ENCODE peak calls at places on chromosome 17, in four cellular contexts. One of them, this sample, is unnamed.

GRCh38 chr17:77107506-77108433 is 33.0 kb upstream of the SEC14L1 start:
- DNase-seq in activated CD8-positive, alpha-beta memory T cell treated with anti-CD3 and anti-CD28 coated beads for 4 hours: peak; percentile 62
- DNase-seq in GM04504: no peak
- DNase-seq in transverse colon: peak; percentile 59
- DNase-seq in this sample: peak; percentile 50

GRCh38 chr17:8664426-8665105 is 34.0 kb upstream of the MYH10 start:
- DNase-seq in activated CD8-positive, alpha-beta memory T cell treated with anti-CD3 and anti-CD28 coated beads for 4 hours: no peak
- DNase-seq in GM04504: no peak
- DNase-seq in transverse colon: no peak
- DNase-seq in this sample: peak; percentile 75

GRCh38 chr17:909642-910323 is 69.8 kb downstream of the NXN start:
- DNase-seq in activated CD8-positive, alpha-beta memory T cell treated with anti-CD3 and anti-CD28 coated beads for 4 hours: no peak
- DNase-seq in GM04504: peak; percentile 83
- DNase-seq in transverse colon: no peak
- DNase-seq in this sample: no peak

GRCh38 chr17:62869885-62870580 is 61.9 kb upstream of the MARCHF10 start:
- DNase-seq in activated CD8-positive, alpha-beta memory T cell treated with anti-CD3 and anti-CD28 coated beads for 4 hours: no peak
- DNase-seq in GM04504: peak; percentile 52
- DNase-seq in transverse colon: no peak
- DNase-seq in this sample: peak; percentile 90

GRCh38 chr17:6853764-6854442 is 22.4 kb upstream of the TEKT1 start:
- DNase-seq in activated CD8-positive, alpha-beta memory T cell treated with anti-CD3 and anti-CD28 coated beads for 4 hours: no peak
- DNase-seq in GM04504: no peak
- DNase-seq in transverse colon: no peak
- DNase-seq in this sample: peak; percentile 69

GRCh38 chr17:50475362-50475761 is 3.3 kb upstream of the RSAD1 start:
- DNase-seq in activated CD8-positive, alpha-beta memory T cell treated with anti-CD3 and anti-CD28 coated beads for 4 hours: no peak
- DNase-seq in GM04504: no peak
- DNase-seq in transverse colon: no peak
- DNase-seq in this sample: no peak

GRCh38 chr17:47927821-47928400 is 13.5 kb upstream of the PNPO start:
- DNase-seq in activated CD8-positive, alpha-beta memory T cell treated with anti-CD3 and anti-CD28 coated beads for 4 hours: no peak
- DNase-seq in GM04504: no peak
- DNase-seq in transverse colon: no peak
- DNase-seq in this sample: no peak

GRCh38 chr17:73974536-73974935 is 228.9 kb upstream of the RPL38 start:
- DNase-seq in activated CD8-positive, alpha-beta memory T cell treated with anti-CD3 and anti-CD28 coated beads for 4 hours: no peak
- DNase-seq in GM04504: no peak
- DNase-seq in transverse colon: no peak
- DNase-seq in this sample: no peak

GRCh38 chr17:50052822-50053653 is 2.9 kb upstream of the ITGA3 start:
- DNase-seq in activated CD8-positive, alpha-beta memory T cell treated with anti-CD3 and anti-CD28 coated beads for 4 hours: no peak
- DNase-seq in GM04504: no peak
- DNase-seq in transverse colon: no peak
- DNase-seq in this sample: peak; percentile 97

GRCh38 chr17:7440823-7441174 is 1.5 kb downstream of the FGF11 start:
- DNase-seq in activated CD8-positive, alpha-beta memory T cell treated with anti-CD3 and anti-CD28 coated beads for 4 hours: no peak
- DNase-seq in GM04504: no peak
- DNase-seq in transverse colon: peak; percentile 28
- DNase-seq in this sample: peak; percentile 70

GRCh38 chr17:32971171-32971570 is 20.5 kb upstream of the SPACA3 start:
- DNase-seq in activated CD8-positive, alpha-beta memory T cell treated with anti-CD3 and anti-CD28 coated beads for 4 hours: no peak
- DNase-seq in GM04504: no peak
- DNase-seq in transverse colon: no peak
- DNase-seq in this sample: no peak

GRCh38 chr17:43778337-43779144 is at the start of gene DUSP3:
- DNase-seq in activated CD8-positive, alpha-beta memory T cell treated with anti-CD3 and anti-CD28 coated beads for 4 hours: peak; percentile 31
- DNase-seq in GM04504: peak; percentile 83
- DNase-seq in transverse colon: peak; percentile 96
- DNase-seq in this sample: peak; percentile 98

GRCh38 chr17:74271902-74272563 is 2.0 kb upstream of the DNAI2 start:
- DNase-seq in activated CD8-positive, alpha-beta memory T cell treated with anti-CD3 and anti-CD28 coated beads for 4 hours: no peak
- DNase-seq in GM04504: no peak
- DNase-seq in transverse colon: no peak
- DNase-seq in this sample: no peak

GRCh38 chr17:32584792-32585191 is 98.0 kb downstream of the CDK5R1 start:
- DNase-seq in activated CD8-positive, alpha-beta memory T cell treated with anti-CD3 and anti-CD28 coated beads for 4 hours: no peak
- DNase-seq in GM04504: peak; percentile 13
- DNase-seq in transverse colon: no peak
- DNase-seq in this sample: no peak

GRCh38 chr17:79864617-79865250 is 25.5 kb upstream of the CBX4 start:
- DNase-seq in activated CD8-positive, alpha-beta memory T cell treated with anti-CD3 and anti-CD28 coated beads for 4 hours: no peak
- DNase-seq in GM04504: no peak
- DNase-seq in transverse colon: no peak
- DNase-seq in this sample: no peak

GRCh38 chr17:75521951-75522727 is 3.4 kb upstream of the LLGL2 start:
- DNase-seq in activated CD8-positive, alpha-beta memory T cell treated with anti-CD3 and anti-CD28 coated beads for 4 hours: no peak
- DNase-seq in GM04504: no peak
- DNase-seq in transverse colon: no peak
- DNase-seq in this sample: no peak

GRCh38 chr17:73902416-73903181 is 258.4 kb upstream of the SDK2 start:
- DNase-seq in activated CD8-positive, alpha-beta memory T cell treated with anti-CD3 and anti-CD28 coated beads for 4 hours: no peak
- DNase-seq in GM04504: no peak
- DNase-seq in transverse colon: no peak
- DNase-seq in this sample: peak; percentile 88

GRCh38 chr17:19753661-19754463 is 5.8 kb upstream of the ALDH3A1 start:
- DNase-seq in activated CD8-positive, alpha-beta memory T cell treated with anti-CD3 and anti-CD28 coated beads for 4 hours: no peak
- DNase-seq in GM04504: no peak
- DNase-seq in transverse colon: peak; percentile 64
- DNase-seq in this sample: peak; percentile 23

GRCh38 chr17:40726919-40727318 is 23.4 kb upstream of the KRT24 start:
- DNase-seq in activated CD8-positive, alpha-beta memory T cell treated with anti-CD3 and anti-CD28 coated beads for 4 hours: no peak
- DNase-seq in GM04504: no peak
- DNase-seq in transverse colon: no peak
- DNase-seq in this sample: no peak

GRCh38 chr17:73559532-73559931 is 84.7 kb downstream of the SDK2 start:
- DNase-seq in activated CD8-positive, alpha-beta memory T cell treated with anti-CD3 and anti-CD28 coated beads for 4 hours: no peak
- DNase-seq in GM04504: no peak
- DNase-seq in transverse colon: no peak
- DNase-seq in this sample: no peak

GRCh38 chr17:39563476-39563875 is 44.2 kb downstream of the NEUROD2 start:
- DNase-seq in activated CD8-positive, alpha-beta memory T cell treated with anti-CD3 and anti-CD28 coated beads for 4 hours: no peak
- DNase-seq in GM04504: no peak
- DNase-seq in transverse colon: no peak
- DNase-seq in this sample: peak; percentile 81

GRCh38 chr17:14389656-14390055 is 88.8 kb downstream of the HS3ST3B1 start:
- DNase-seq in activated CD8-positive, alpha-beta memory T cell treated with anti-CD3 and anti-CD28 coated beads for 4 hours: no peak
- DNase-seq in GM04504: no peak
- DNase-seq in transverse colon: no peak
- DNase-seq in this sample: no peak

GRCh38 chr17:45976755-45977505 is 22.1 kb upstream of the STH start:
- DNase-seq in activated CD8-positive, alpha-beta memory T cell treated with anti-CD3 and anti-CD28 coated beads for 4 hours: no peak
- DNase-seq in GM04504: no peak
- DNase-seq in transverse colon: no peak
- DNase-seq in this sample: peak; percentile 12

GRCh38 chr17:42422412-42422957 is 571 bp downstream of the CAVIN1 start:
- DNase-seq in activated CD8-positive, alpha-beta memory T cell treated with anti-CD3 and anti-CD28 coated beads for 4 hours: no peak
- DNase-seq in GM04504: no peak
- DNase-seq in transverse colon: no peak
- DNase-seq in this sample: peak; percentile 65

GRCh38 chr17:61414936-61415251 is 15.3 kb downstream of the TBX2 start:
- DNase-seq in activated CD8-positive, alpha-beta memory T cell treated with anti-CD3 and anti-CD28 coated beads for 4 hours: no peak
- DNase-seq in GM04504: no peak
- DNase-seq in transverse colon: no peak
- DNase-seq in this sample: no peak

This sample was measured in left kidney.